ENCODE peak calls at places on chromosomes 12 and 14, in six cellular contexts. E is K562, O is SK-N-SH, J is H1, N is HCT116, T is GM12878. A is an unnamed sample.

GRCh38 chr12:33314223-33314622 is 125.4 kb downstream of the SYT10 start:
- DNase-seq in J (no peak), E (no peak), N (no peak), O (no peak), T (no peak), A (no peak)

GRCh38 chr12:50375802-50376201 is 20.6 kb downstream of the FAM186A start:
- DNase-seq in E (no peak), O (no peak), N (no peak), J (no peak), T (no peak), A (no peak)

GRCh38 chr12:88299567-88300101 is 157.5 kb downstream of the TMTC3 start:
- DNase-seq in E (peak; percentile 13), O (no peak), N (peak; percentile 34), J (no peak), T (peak; percentile 91), A (no peak)

GRCh38 chr14:104420990-104421389 is 158.6 kb upstream of the C14orf180 start:
- DNase-seq in O (no peak), N (no peak), T (no peak), J (no peak), E (no peak), A (no peak)

GRCh38 chr12:52232233-52232915 is 669 bp upstream of the KRT7 start:
- DNase-seq in J (no peak), O (peak; percentile 17), N (no peak), T (no peak), E (no peak), A (no peak)

GRCh38 chr12:28415755-28416154 is 225.5 kb downstream of the CCDC91 start:
- DNase-seq in T (no peak), N (no peak), E (no peak), O (no peak), J (no peak), A (no peak)

GRCh38 chr12:94545937-94546771 is 86.5 kb upstream of the CEP83 start:
- DNase-seq in N (peak; percentile 77), T (peak; percentile 19), O (peak; percentile 75), E (peak; percentile 56), J (peak; percentile 47), A (peak; percentile 44)

GRCh38 chr14:93219103-93219726 is 12.2 kb downstream of the UBR7 start:
- DNase-seq in T (no peak), J (no peak), E (no peak), O (peak; percentile 55), N (peak; percentile 51), A (peak; percentile 67)

GRCh38 chr14:103858063-103858820 is 10.9 kb upstream of the PPP1R13B start:
- DNase-seq in O (no peak), J (no peak), E (no peak), T (no peak), N (no peak), A (no peak)

GRCh38 chr12:2834581-2835491 is at the start of gene NRIP2:
- DNase-seq in T (no peak), O (peak; percentile 90), E (no peak), N (no peak), J (no peak), A (no peak)

DNA sequence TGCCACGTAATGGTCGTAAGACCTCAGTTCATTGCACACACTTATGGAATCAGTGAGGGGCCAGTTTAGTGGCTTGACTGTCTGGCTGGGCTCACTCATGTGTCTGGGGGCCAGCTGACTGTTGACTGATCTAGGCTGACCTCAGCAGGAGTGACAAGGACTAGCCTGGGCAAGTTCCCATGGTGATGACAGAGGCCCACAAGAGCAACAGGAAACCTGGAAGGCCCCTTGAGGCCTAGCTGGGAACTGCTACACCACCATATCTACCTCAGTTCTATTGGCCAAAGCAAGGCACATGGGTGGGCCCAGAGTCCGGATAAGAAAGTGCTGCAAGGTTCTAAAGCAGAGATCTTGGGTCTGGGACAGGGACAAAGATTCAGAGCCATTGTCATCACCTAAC is 21.3 kb upstream of the RFLNA start:
- DNase-seq in N (peak; percentile 79), O (peak; percentile 59), E (peak; percentile 85), T (peak; percentile 37), J (peak; percentile 44), A (peak; percentile 90)
- TF ChIP-seq MAX in N (no peak), O (no peak), E (peak; percentile 34), T (no peak), J (peak; percentile 52), A (peak; percentile 33)

GRCh38 chr12:39103552-39104165 is 198.3 kb upstream of the CPNE8 start:
- DNase-seq in J (no peak), E (peak; percentile 35), O (peak; percentile 67), T (peak; percentile 15), N (peak; percentile 70), A (peak; percentile 59)
- TF ChIP-seq YY1 in J (no peak), E (no peak), O (no peak), T (peak; percentile 22), N (no peak), A (no peak)

GRCh38 chr12:116373610-116374606 is 96.4 kb upstream of the MED13L start:
- DNase-seq in O (no peak), E (no peak), T (no peak), J (no peak), N (no peak), A (no peak)

GRCh38 chr12:116370004-116370404 is 92.5 kb upstream of the MED13L start:
- DNase-seq in O (no peak), J (no peak), T (no peak), E (no peak), N (no peak), A (no peak)

GRCh38 chr12:116368196-116369194 is 91.0 kb upstream of the MED13L start:
- DNase-seq in J (no peak), T (no peak), N (no peak), O (no peak), E (no peak), A (no peak)

GRCh38 chr12:116372815-116373214 is 95.3 kb upstream of the MED13L start:
- DNase-seq in T (no peak), E (no peak), O (no peak), J (no peak), N (no peak), A (no peak)

GRCh38 chr12:116370886-116371580 is 93.5 kb upstream of the MED13L start:
- DNase-seq in E (no peak), J (no peak), T (no peak), N (no peak), O (peak; percentile 60), A (no peak)
- TF ChIP-seq MAX in E (no peak), J (no peak), T (no peak), N (no peak), O (no peak), A (no peak)

DNA sequence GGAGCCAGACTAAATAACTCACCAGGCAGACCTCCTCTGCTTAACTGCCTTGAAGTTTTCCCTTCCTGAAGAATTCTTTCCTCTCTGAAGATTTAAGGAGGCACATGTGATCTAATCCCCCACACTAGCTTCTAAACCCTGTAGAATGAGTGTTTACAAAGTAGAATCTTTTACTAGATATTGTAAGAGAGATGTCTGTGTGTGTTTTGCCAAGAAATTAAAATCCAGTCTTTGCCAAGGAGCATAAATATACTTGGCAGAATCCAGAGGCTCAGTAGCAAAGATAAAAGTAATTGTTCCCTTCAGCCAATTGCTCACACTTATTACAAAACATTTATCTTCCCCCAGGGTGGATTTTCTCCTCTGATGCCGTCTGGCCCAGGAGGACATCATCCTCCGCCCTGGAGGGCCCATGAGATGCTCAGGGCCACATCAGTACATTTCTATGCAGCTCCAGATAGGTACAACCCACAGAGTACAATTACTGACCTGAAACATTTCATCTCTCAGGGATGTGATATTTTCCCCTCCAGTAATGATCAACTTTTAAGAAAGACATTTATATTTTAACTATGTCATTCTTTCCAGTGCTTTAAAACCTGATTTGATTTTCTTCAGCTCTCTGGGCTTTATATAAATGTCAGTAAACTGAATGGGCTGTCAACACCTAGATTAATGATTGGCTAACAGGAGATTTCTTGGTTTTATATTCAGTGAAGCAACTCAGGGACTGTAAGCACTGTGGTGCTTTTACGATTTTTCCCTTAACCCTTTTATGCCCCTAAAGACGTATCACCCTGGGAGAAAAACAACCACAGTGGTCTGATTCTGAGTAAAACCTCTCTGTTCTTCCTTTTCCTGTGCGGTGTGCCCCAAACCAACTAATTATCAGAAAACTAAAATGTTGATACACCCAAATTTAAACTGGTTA is 37.7 kb downstream of the PTGER2 start:
- DNase-seq in J (no peak), N (no peak), O (no peak), E (no peak), T (peak; percentile 19), A (no peak)
- TF ChIP-seq YY1 in J (no peak), N (no peak), O (no peak), E (no peak), T (no peak), A (no peak)

DNA sequence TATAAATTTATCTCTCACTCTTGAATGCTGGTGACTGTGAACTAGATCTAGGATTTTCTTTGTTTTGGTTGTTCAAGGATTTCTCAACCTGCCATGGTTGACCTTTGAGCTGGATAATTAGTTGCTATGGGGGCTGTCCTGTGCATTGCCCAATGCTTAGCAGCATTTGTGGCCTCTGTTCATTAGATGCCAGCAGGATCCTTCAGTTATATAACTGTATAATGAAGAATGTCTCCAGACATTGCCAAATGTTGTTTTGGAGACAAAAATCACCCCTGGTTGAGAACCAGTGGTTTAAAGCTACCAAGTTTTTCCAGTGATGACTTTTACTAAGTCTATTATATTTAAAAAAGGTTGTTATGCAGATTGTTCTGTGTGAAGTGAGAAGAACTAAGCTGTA is 147.9 kb upstream of the STXBP6 start:
- DNase-seq in N (no peak), T (no peak), E (no peak), O (no peak), J (no peak), A (peak; percentile 87)
- TF ChIP-seq MAX in N (no peak), T (no peak), E (no peak), O (no peak), J (no peak), A (no peak)

DNA sequence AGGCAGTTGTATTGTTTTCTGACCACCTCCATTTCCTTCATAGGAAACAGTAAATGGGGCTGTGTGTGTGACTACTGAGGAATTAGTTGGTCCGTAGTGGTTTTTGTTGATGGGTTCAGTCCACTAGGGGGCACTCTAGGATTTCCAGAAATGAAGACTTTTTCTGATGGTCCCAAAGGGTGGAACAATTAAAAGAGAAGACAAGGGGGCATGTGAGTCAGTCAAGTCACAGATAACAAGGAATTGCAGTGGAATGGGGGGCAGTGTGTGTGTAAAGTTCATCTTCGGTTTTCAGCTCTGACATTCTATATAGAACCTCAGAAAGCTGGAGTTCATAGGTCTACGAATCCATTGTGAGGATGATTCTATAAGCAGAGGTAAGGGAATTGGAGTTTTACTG is 186.6 kb upstream of the OR4E1 start:
- DNase-seq in T (no peak), O (peak; percentile 5), N (peak; percentile 22), E (peak; percentile 13), J (no peak), A (peak; percentile 30)
- TF ChIP-seq YY1 in T (no peak), O (no peak), N (no peak), E (no peak), J (no peak), A (no peak)

GRCh38 chr12:62799126-62799736 is 135.7 kb downstream of the PPM1H start:
- DNase-seq in N (peak; percentile 48), T (no peak), J (peak; percentile 50), O (peak; percentile 81), E (peak; percentile 84), A (peak; percentile 56)
- TF ChIP-seq MAX in N (no peak), T (no peak), J (no peak), O (no peak), E (no peak), A (no peak)

DNA sequence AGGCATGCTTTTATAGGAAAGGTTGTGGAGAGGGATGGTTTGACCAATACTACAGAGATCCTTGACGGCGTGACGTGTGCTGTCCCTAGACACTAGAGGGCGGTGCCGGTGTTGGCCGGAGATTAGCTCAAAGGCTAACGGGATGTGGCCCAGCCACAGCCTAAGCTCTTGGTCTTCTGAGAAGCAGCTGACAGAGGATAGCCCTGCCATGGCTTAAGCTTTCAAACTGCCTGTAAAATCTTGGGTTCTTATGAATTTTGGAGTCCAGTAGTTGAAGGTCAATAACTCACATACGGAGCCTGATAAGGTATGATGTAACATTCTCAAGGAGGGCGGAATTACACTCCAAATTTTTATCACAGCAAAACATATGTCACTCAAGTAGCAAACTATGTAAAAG is 515.7 kb upstream of the ATXN7L3B start:
- DNase-seq in J (peak; percentile 63), T (no peak), N (peak; percentile 68), E (peak; percentile 47), O (peak; percentile 36), A (peak; percentile 50)
- TF ChIP-seq YY1 in J (peak; percentile 15), T (peak; percentile 17), N (no peak), E (no peak), O (no peak), A (no peak)